ENCODE peak calls at places on chromosome 19, in five cellular contexts. T is hepatocyte, W is GM23338, A is GM23248, P is OCI-LY7. G is an unnamed sample. For H3K9me2, the result is how much of the 10 kb centered on the place peaks cover.

GRCh38 chr19:47839913-47840312 is 18.2 kb downstream of the CRX start:
- DNase-seq in W (peak), P (no peak), T (peak), A (peak), G (no peak)

GRCh38 chr19:39470724-39471339 is 9.8 kb upstream of the TIMM50 start:
- DNase-seq in T (no peak), P (no peak), A (peak), W (no peak), G (no peak)

GRCh38 chr19:28511655-28512054 is 701.3 kb downstream of the UQCRFS1 start:
- DNase-seq in P (no peak), W (no peak), A (no peak), T (no peak), G (no peak)

GRCh38 chr19:50568321-50569022 is at the start of gene LRRC4B:
- DNase-seq in P (no peak), W (peak), T (peak), A (no peak), G (no peak)

GRCh38 chr19:49109051-49109450 is 5.1 kb upstream of the LIN7B start:
- DNase-seq in T (no peak), A (no peak), P (no peak), W (no peak), G (no peak)

GRCh38 chr19:35740423-35741215 is 1.6 kb downstream of the IGFLR1 start:
- DNase-seq in W (peak), A (peak), T (peak), P (peak), G (peak)

GRCh38 chr19:56142087-56142787 is 1.1 kb downstream of the ZNF444 start:
- DNase-seq in W (no peak), P (no peak), T (peak), A (no peak), G (peak)

GRCh38 chr19:35773020-35773809 is 2.1 kb upstream of the ARHGAP33 start:
- DNase-seq in W (no peak), A (peak), P (no peak), T (no peak), G (no peak)

GRCh38 chr19:1526979-1527649 is 3.2 kb downstream of the PLK5 start:
- DNase-seq in A (no peak), W (no peak), T (no peak), P (no peak), G (no peak)

GRCh38 chr19:36963262-36963661 is 47.1 kb downstream of the ZNF568 start:
- DNase-seq in W (no peak), T (no peak), A (no peak), P (no peak), G (no peak)

GRCh38 chr19:48393559-48394330 is at the start of gene GRIN2D:
- DNase-seq in T (peak), P (peak), A (peak), W (peak), G (peak)

GRCh38 chr19:18743281-18743825 is 47.8 kb downstream of the COMP start:
- DNase-seq in T (peak), W (no peak), A (no peak), P (no peak), G (no peak)

GRCh38 chr19:35213678-35214632 is 14.6 kb downstream of the FAM187B start:
- DNase-seq in A (peak), T (peak), P (peak), W (no peak), G (peak)

GRCh38 chr19:1254530-1255185 is 6.3 kb downstream of the MIDN start:
- DNase-seq in T (no peak), W (no peak), P (no peak), A (peak), G (no peak)

GRCh38 chr19:39196860-39197562 is at the start of gene NCCRP1:
- DNase-seq in A (no peak), T (no peak), W (peak), P (no peak), G (no peak)

GRCh38 chr19:17240062-17240854 is 5.5 kb downstream of the NR2F6 start:
- DNase-seq in P (no peak), A (no peak), T (no peak), W (no peak), G (no peak)

GRCh38 chr19:31639306-31639705 is 290.1 kb upstream of the TSHZ3 start:
- DNase-seq in P (no peak), A (no peak), W (no peak), T (no peak), G (no peak)

GRCh38 chr19:32647361-32647760 is 27.6 kb downstream of the ANKRD27 start:
- DNase-seq in P (no peak), A (no peak), W (no peak), T (no peak), G (no peak)

GRCh38 chr19:33713194-33713593 is 83.5 kb upstream of the KCTD15 start:
- DNase-seq in P (no peak), T (no peak), W (no peak), A (no peak), G (no peak)

GRCh38 chr19:18423258-18424020 is 4.2 kb downstream of the SSBP4 start:
- DNase-seq in P (no peak), A (no peak), T (no peak), W (no peak), G (no peak)

GRCh38 chr19:48591021-48591420 is 15.5 kb upstream of the SPACA4 start:
- DNase-seq in W (peak), T (no peak), A (peak), P (no peak), G (peak)

GRCh38 chr19:42343344-42344110 is 18.1 kb downstream of the MEGF8 start:
- DNase-seq in P (no peak), A (no peak), T (peak), W (peak), G (no peak)

GRCh38 chr19:43465468-43466120 is at the start of gene LYPD3:
- DNase-seq in T (peak), P (no peak), A (peak), W (peak), G (peak)

GRCh38 chr19:47493378-47494210 is 9.6 kb upstream of the KPTN start:
- DNase-seq in T (no peak), A (no peak), W (no peak), P (no peak), G (no peak)

GRCh38 chr19:823565-824121 is 1.9 kb upstream of the PLPPR3 start:
- DNase-seq in A (no peak), T (peak), P (no peak), W (no peak), G (no peak)

GRCh38 chr19:33796164-33797100 is at the start of gene KCTD15:
- DNase-seq in A (peak), P (peak), T (peak), W (peak), G (peak)

GRCh38 chr19:55651236-55651635 is 3.2 kb downstream of the CCDC106 start:
- DNase-seq in T (no peak), A (no peak), P (no peak), W (no peak), G (no peak)

GRCh38 chr19:9139609-9140158 is 513 bp upstream of the ZNF317 start:
- DNase-seq in W (no peak), T (no peak), A (peak), P (peak), G (no peak)

GRCh38 chr19:36120092-36120983 is 5.1 kb downstream of the TBCB start:
- DNase-seq in A (no peak), P (no peak), T (no peak), W (no peak), G (no peak)

GRCh38 chr19:34969721-34970120 is 5.7 kb upstream of the ZNF792 start:
- DNase-seq in T (no peak), P (no peak), A (no peak), W (no peak), G (no peak)

GRCh38 chr19:14580623-14581237 is 2.2 kb upstream of the CLEC17A start:
- DNase-seq in P (peak), A (no peak), T (no peak), W (no peak), G (no peak)

GRCh38 chr19:38736036-38736412 is 8.2 kb downstream of the CAPN12 start:
- DNase-seq in T (peak), A (peak), P (peak), W (peak), G (peak)

GRCh38 chr19:903266-903797 is 9.7 kb downstream of the R3HDM4 start:
- DNase-seq in A (no peak), W (no peak), T (no peak), P (no peak), G (no peak)

GRCh38 chr19:51417807-51418152 is 338 bp upstream of the SIGLEC10 start:
- DNase-seq in A (no peak), W (no peak), T (no peak), P (peak), G (no peak)

GRCh38 chr19:1074512-1075283 is 7.7 kb downstream of the ARHGAP45 start:
- DNase-seq in T (no peak), W (no peak), A (no peak), P (peak), G (peak)

GRCh38 chr19:44939668-44940067 is 2.4 kb upstream of the APOC4 start:
- DNase-seq in A (no peak), W (no peak), T (no peak), P (no peak), G (no peak)
- TF ChIP-seq EZH2phosphoT487 in A (no peak), W (no peak), T (no peak), P (no peak), G (no peak)

DNA sequence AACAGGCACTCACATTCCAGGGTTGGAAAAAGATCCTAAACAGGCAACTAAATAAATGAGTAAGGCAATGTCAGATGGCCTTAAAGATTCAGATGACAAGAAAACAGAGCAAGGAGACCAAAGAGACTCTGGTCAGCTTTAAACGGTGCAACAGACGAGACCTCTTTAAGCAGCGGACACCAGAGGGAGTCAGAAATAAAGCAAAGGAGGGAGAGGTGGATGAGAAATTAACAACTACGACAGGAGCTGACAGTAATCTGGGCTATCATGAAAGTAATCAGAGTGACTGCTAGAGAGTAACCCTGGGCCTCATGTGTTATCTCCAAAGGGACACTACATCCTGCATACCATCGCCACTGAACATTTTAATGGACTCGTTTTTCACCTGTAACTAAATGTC is 1.1 kb downstream of the ZNF550 start:
- DNase-seq in W (peak), P (no peak), A (peak), T (peak), G (peak)
- H3K9me2 ChIP-seq in W (under half), P (under half), A (under half), T (under half), G (under half)

DNA sequence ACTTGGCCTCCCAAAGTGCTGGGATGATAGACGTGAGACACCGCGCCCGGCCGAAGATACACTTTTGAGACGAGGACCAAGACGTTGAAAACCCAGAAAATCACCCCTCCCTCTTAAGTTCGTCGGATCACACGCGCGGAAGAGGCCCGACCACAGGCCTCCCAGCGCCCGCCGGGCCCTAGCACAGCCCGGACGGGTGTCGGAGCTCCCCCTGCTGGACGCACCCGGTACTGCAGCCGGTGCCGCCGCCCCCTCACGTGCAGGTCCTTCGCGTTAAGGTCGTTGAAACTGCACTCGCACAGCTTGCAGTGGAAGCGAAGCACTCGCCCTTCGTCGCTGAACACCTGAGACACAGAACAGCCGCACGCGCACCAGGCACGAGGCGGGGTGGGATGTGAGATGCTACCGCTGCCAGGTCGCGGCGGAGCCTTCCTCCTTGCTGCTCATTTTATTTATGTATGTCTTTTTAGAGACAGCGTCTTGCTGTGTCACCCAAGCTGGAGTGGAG is 35.7 kb upstream of the MATK start:
- DNase-seq in A (peak), T (peak), W (peak), P (peak), G (peak)
- TF ChIP-seq EZH2phosphoT487 in A (no peak), T (no peak), W (no peak), P (no peak), G (no peak)

GRCh38 chr19:5881543-5882299 is 11.4 kb upstream of the FUT5 start:
- DNase-seq in A (no peak), T (no peak), W (no peak), P (no peak), G (no peak)
- H3K9me2 ChIP-seq in A (under half), T (under half), W (under half), P (under half), G (under half)

GRCh38 chr19:46471778-46472543 is 598 bp upstream of the PNMA8A start:
- DNase-seq in A (no peak), T (no peak), W (no peak), P (no peak), G (no peak)

GRCh38 chr19:46472592-46472991 is 1.2 kb upstream of the PNMA8A start:
- DNase-seq in P (no peak), W (no peak), A (no peak), T (no peak), G (no peak)

GRCh38 chr19:46471116-46471733 is at the start of gene PNMA8A:
- DNase-seq in W (peak), A (peak), P (no peak), T (peak), G (no peak)

GRCh38 chr19:46469541-46470185 is 1.7 kb downstream of the PNMA8A start:
- DNase-seq in A (no peak), T (no peak), W (no peak), P (no peak), G (no peak)

GRCh38 chr19:46470376-46470775 is 987 bp downstream of the PNMA8A start:
- DNase-seq in A (no peak), T (no peak), P (no peak), W (no peak), G (no peak)
- TF ChIP-seq EZH2phosphoT487 in A (no peak), T (no peak), P (no peak), W (no peak), G (no peak)

GRCh38 chr19:29945017-29945416 is 3.0 kb downstream of the URI1 start:
- DNase-seq in T (no peak), A (no peak), W (no peak), P (no peak), G (no peak)

GRCh38 chr19:29942404-29943261 is 594 bp downstream of the URI1 start:
- DNase-seq in A (peak), T (peak), P (peak), W (peak), G (peak)

GRCh38 chr19:29941828-29942403 is at the start of gene URI1:
- DNase-seq in P (peak), A (peak), W (peak), T (peak), G (peak)

GRCh38 chr19:29944415-29945012 is 2.5 kb downstream of the URI1 start:
- DNase-seq in T (no peak), A (no peak), W (no peak), P (no peak), G (no peak)

GRCh38 chr19:29943615-29944014 is 1.6 kb downstream of the URI1 start:
- DNase-seq in P (no peak), A (peak), W (no peak), T (no peak), G (no peak)
- H3K9me2 ChIP-seq in P (under half), A (under half), W (under half), T (under half), G (under half)

GRCh38 chr19:53900191-53900860 is 8.8 kb upstream of the CACNG7 start:
- DNase-seq in T (peak), W (no peak), P (no peak), A (no peak), G (no peak)
- TF ChIP-seq EZH2phosphoT487 in T (no peak), W (no peak), P (no peak), A (no peak), G (no peak)

GRCh38 chr19:13095934-13096890 is 6.4 kb downstream of the LYL1 start:
- DNase-seq in A (no peak), T (peak), W (peak), P (peak), G (peak)

GRCh38 chr19:13098291-13099072 is 4.2 kb downstream of the LYL1 start:
- DNase-seq in P (no peak), A (peak), W (peak), T (no peak), G (peak)

GRCh38 chr19:13095393-13095784 is 7.3 kb downstream of the LYL1 start:
- DNase-seq in T (no peak), P (peak), W (peak), A (no peak), G (no peak)

GRCh38 chr19:13097331-13098258 is 5.1 kb downstream of the LYL1 start:
- DNase-seq in W (peak), T (no peak), A (peak), P (no peak), G (no peak)

DNA sequence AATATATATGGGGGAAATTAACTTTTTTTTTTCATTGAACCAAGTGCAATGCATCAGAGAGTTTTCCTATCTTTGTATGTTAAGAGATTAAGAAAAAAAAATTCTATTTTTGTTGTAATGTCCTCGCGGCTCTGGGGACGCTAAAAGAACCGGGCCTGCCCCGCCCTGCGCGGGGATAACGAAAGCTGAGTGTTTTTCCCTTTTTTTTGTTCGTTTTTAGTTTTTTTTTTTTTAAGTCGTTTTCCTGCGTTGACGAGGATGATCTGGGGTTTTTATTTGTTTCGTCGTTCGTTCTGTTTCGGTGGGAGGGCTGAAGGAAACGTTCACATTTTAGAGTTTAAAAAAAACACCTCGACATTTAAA is 5.7 kb downstream of the LYL1 start:
- DNase-seq in P (no peak), T (no peak), A (no peak), W (no peak), G (no peak)
- H3K9me2 ChIP-seq in P (under half), T (under half), A (under half), W (under half), G (under half)

DNA sequence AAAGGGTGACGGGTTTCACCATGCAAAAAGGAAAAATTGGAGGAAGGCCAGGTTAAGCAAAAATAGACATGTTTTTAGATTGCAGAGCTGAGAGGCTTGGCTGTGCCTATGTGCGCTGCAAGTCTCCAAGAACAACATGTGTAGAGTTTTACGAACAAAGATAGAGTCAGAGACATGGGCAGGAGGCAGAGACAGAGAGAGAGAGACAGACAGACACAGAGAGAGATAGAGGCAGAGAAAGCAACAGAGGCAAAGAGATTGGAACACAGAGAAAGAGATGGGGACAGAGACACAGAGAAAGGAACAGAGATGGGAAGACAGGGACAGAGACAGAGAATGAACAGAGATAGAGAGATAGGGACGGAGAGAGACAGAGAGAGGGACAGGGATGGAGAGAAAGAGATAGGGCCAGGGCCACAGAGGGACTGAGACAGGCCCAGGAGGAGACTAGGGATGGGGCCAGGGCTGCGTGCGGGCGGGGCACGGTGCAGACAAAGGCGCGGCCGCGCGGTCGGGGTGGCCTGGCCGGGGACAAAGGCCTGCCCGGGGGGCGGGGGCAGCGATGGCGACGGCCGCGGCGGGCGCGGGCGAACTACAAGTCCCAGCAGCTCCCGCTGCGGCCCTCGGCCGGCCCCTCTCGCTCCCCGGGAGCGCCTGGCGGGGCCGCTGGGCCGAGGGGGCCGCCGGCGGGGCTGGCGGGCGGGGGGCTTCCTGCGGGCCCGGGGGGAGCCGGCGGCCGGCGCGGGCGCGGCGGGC is at the start of gene ZNF358:
- DNase-seq in P (no peak), W (peak), T (peak), A (peak), G (peak)
- TF ChIP-seq EZH2phosphoT487 in P (no peak), W (no peak), T (no peak), A (no peak), G (no peak)

DNA sequence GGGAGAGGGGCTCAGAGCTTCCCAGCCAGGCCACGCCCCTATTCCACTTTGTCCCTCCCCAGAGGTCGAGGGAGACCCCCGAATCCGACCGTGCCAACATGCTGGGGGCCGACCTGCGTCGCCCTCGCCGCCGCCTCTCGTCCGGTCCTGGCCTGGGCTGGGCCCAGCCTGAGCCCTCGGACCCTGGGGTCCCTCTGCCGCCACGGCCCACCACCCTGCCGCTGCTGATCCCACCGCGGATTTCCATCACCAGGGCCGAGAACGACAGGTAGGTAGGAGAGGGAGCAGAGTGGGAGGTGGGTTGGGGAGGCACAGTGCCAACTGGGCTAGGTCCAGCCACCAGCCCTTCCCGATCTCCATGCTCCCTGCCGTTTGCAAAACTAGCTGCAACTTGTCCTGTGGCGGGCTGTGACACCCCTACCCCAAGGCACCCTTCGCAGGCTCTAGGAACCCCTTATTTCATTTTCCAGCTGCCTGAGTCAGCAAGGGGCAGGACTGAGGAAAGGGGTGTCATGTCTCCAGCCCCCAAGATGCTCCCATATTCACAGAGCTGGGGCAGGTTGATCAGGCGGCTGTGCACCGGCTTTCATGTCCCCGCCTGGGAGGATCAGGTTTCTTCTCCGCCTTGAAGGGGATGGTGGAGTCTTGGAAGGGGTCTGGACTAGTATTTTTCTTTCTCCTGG is 2.6 kb upstream of the PDE4A start:
- DNase-seq in P (peak), A (no peak), T (peak), W (peak), G (peak)
- H3K9me2 ChIP-seq in P (under half), A (under half), T (under half), W (under half), G (under half)